ENCODE peak calls at places on chromosome 21, in nine cellular contexts. K, A, V, E, M, B, Z, N and H are unnamed samples.

GRCh38 chr21:33266784-33267135 is 593 bp downstream of the IL10RB start:
- DNase-seq in K (no peak), A (peak; percentile 15), V (no peak), E (no peak), M (peak; percentile 37), B (peak; percentile 31), Z (no peak), N (no peak), H (no peak)

GRCh38 chr21:33025106-33025470 is 647 bp upstream of the OLIG2 start:
- DNase-seq in K (no peak), A (no peak), V (no peak), E (no peak), M (no peak), B (no peak), Z (peak; percentile 70), N (no peak), H (peak; percentile 53)

GRCh38 chr21:18449586-18449985 is 46.0 kb upstream of the TMPRSS15 start:
- DNase-seq in K (peak; percentile 60), A (no peak), V (no peak), E (no peak), M (no peak), B (no peak), Z (no peak), N (no peak), H (no peak)

GRCh38 chr21:33308586-33309490 is 15.9 kb upstream of the IFNAR1 start:
- DNase-seq in K (peak; percentile 73), A (peak; percentile 40), V (peak; percentile 35), E (no peak), M (no peak), B (no peak), Z (no peak), N (no peak), H (no peak)

GRCh38 chr21:41899431-41900202 is 20.5 kb upstream of the PRDM15 start:
- DNase-seq in K (no peak), A (no peak), V (no peak), E (no peak), M (peak; percentile 12), B (peak; percentile 39), Z (no peak), N (peak; percentile 19), H (no peak)

GRCh38 chr21:16908087-16908486 is 604.8 kb upstream of the CXADR start:
- DNase-seq in K (peak; percentile 57), A (no peak), V (peak; percentile 87), E (peak; percentile 14), M (no peak), B (no peak), Z (no peak), N (no peak), H (no peak)

GRCh38 chr21:18041012-18041411 is 203.6 kb upstream of the CHODL start:
- DNase-seq in K (no peak), A (no peak), V (peak; percentile 3), E (no peak), M (peak; percentile 1), B (no peak), Z (peak; percentile 54), N (no peak), H (peak; percentile 14)

GRCh38 chr21:27365394-27365793 is 398.5 kb upstream of the ADAMTS5 start:
- DNase-seq in K (no peak), A (no peak), V (peak; percentile 85), E (no peak), M (no peak), B (no peak), Z (no peak), N (no peak), H (no peak)

GRCh38 chr21:44552136-44552535 is 831 bp upstream of the KRTAP10-2 start:
- DNase-seq in K (no peak), A (no peak), V (no peak), E (no peak), M (no peak), B (no peak), Z (no peak), N (no peak), H (no peak)

GRCh38 chr21:29187939-29188338 is 57.5 kb downstream of the MAP3K7CL start:
- DNase-seq in K (peak; percentile 91), A (no peak), V (peak; percentile 90), E (peak; percentile 38), M (no peak), B (no peak), Z (no peak), N (no peak), H (no peak)

GRCh38 chr21:17797967-17798366 is 21.2 kb downstream of the C21orf91 start:
- DNase-seq in K (no peak), A (no peak), V (no peak), E (no peak), M (no peak), B (no peak), Z (no peak), N (no peak), H (no peak)

GRCh38 chr21:27129215-27129614 is 162.3 kb upstream of the ADAMTS5 start:
- DNase-seq in K (no peak), A (no peak), V (no peak), E (no peak), M (no peak), B (no peak), Z (peak; percentile 63), N (no peak), H (peak; percentile 49)